ENCODE peak calls at places on chromosomes 12 and 14, in nine cellular contexts. One of them, this sample, is unnamed.

GRCh38 chr14:94769413-94770250 is at the start of gene GSC:
- DNase-seq in small intestine: no peak
- DNase-seq in DMS153: no peak
- DNase-seq in NCI-H748 treated with DMSO at 0.1 percent for 48 hours: peak
- DNase-seq in activated T-cell treated with anti-CD3 and anti-CD28 coated beads, Interleukin-2, amount 50 U/mL, for 72 hours: peak
- DNase-seq in stimulated activated CD4-positive, alpha-beta T cell treated with anti-CD3 and anti-CD28 coated beads, Interleukin-4, amount 100 ng/mL, for 48 hours: peak
- DNase-seq in fibroblast of the conjunctiva: no peak
- DNase-seq in cardiac fibroblast: peak
- DNase-seq in RPMI7951: peak
- DNase-seq in this sample: peak

GRCh38 chr12:10661338-10661737 is 12.5 kb downstream of the STYK1 start:
- DNase-seq in small intestine: peak
- DNase-seq in DMS153: no peak
- DNase-seq in NCI-H748 treated with DMSO at 0.1 percent for 48 hours: no peak
- DNase-seq in activated T-cell treated with anti-CD3 and anti-CD28 coated beads, Interleukin-2, amount 50 U/mL, for 72 hours: no peak
- DNase-seq in stimulated activated CD4-positive, alpha-beta T cell treated with anti-CD3 and anti-CD28 coated beads, Interleukin-4, amount 100 ng/mL, for 48 hours: no peak
- DNase-seq in fibroblast of the conjunctiva: no peak
- DNase-seq in cardiac fibroblast: no peak
- DNase-seq in RPMI7951: peak
- DNase-seq in this sample: no peak

GRCh38 chr12:107884769-107885694 is 110.5 kb downstream of the ASCL4 start:
- DNase-seq in small intestine: peak
- DNase-seq in DMS153: peak
- DNase-seq in NCI-H748 treated with DMSO at 0.1 percent for 48 hours: peak
- DNase-seq in activated T-cell treated with anti-CD3 and anti-CD28 coated beads, Interleukin-2, amount 50 U/mL, for 72 hours: peak
- DNase-seq in stimulated activated CD4-positive, alpha-beta T cell treated with anti-CD3 and anti-CD28 coated beads, Interleukin-4, amount 100 ng/mL, for 48 hours: peak
- DNase-seq in fibroblast of the conjunctiva: peak
- DNase-seq in cardiac fibroblast: peak
- DNase-seq in RPMI7951: peak
- DNase-seq in this sample: peak

GRCh38 chr12:32476446-32476845 is 77.1 kb downstream of the FGD4 start:
- DNase-seq in small intestine: no peak
- DNase-seq in DMS153: no peak
- DNase-seq in NCI-H748 treated with DMSO at 0.1 percent for 48 hours: no peak
- DNase-seq in activated T-cell treated with anti-CD3 and anti-CD28 coated beads, Interleukin-2, amount 50 U/mL, for 72 hours: no peak
- DNase-seq in stimulated activated CD4-positive, alpha-beta T cell treated with anti-CD3 and anti-CD28 coated beads, Interleukin-4, amount 100 ng/mL, for 48 hours: no peak
- DNase-seq in fibroblast of the conjunctiva: no peak
- DNase-seq in cardiac fibroblast: no peak
- DNase-seq in RPMI7951: no peak
- DNase-seq in this sample: no peak

GRCh38 chr12:53244337-53244736 is 12.3 kb upstream of the RARG start:
- DNase-seq in small intestine: no peak
- DNase-seq in DMS153: no peak
- DNase-seq in NCI-H748 treated with DMSO at 0.1 percent for 48 hours: no peak
- DNase-seq in activated T-cell treated with anti-CD3 and anti-CD28 coated beads, Interleukin-2, amount 50 U/mL, for 72 hours: no peak
- DNase-seq in stimulated activated CD4-positive, alpha-beta T cell treated with anti-CD3 and anti-CD28 coated beads, Interleukin-4, amount 100 ng/mL, for 48 hours: no peak
- DNase-seq in fibroblast of the conjunctiva: no peak
- DNase-seq in cardiac fibroblast: no peak
- DNase-seq in RPMI7951: no peak
- DNase-seq in this sample: no peak

GRCh38 chr12:4052691-4053090 is 179.5 kb upstream of the PARP11 start:
- DNase-seq in small intestine: no peak
- DNase-seq in DMS153: no peak
- DNase-seq in NCI-H748 treated with DMSO at 0.1 percent for 48 hours: no peak
- DNase-seq in activated T-cell treated with anti-CD3 and anti-CD28 coated beads, Interleukin-2, amount 50 U/mL, for 72 hours: no peak
- DNase-seq in stimulated activated CD4-positive, alpha-beta T cell treated with anti-CD3 and anti-CD28 coated beads, Interleukin-4, amount 100 ng/mL, for 48 hours: no peak
- DNase-seq in fibroblast of the conjunctiva: no peak
- DNase-seq in cardiac fibroblast: no peak
- DNase-seq in RPMI7951: no peak
- DNase-seq in this sample: peak

GRCh38 chr12:31536672-31537071 is 54.3 kb downstream of the DENND5B start:
- DNase-seq in small intestine: no peak
- DNase-seq in DMS153: no peak
- DNase-seq in NCI-H748 treated with DMSO at 0.1 percent for 48 hours: no peak
- DNase-seq in activated T-cell treated with anti-CD3 and anti-CD28 coated beads, Interleukin-2, amount 50 U/mL, for 72 hours: no peak
- DNase-seq in stimulated activated CD4-positive, alpha-beta T cell treated with anti-CD3 and anti-CD28 coated beads, Interleukin-4, amount 100 ng/mL, for 48 hours: no peak
- DNase-seq in fibroblast of the conjunctiva: peak
- DNase-seq in cardiac fibroblast: peak
- DNase-seq in RPMI7951: no peak
- DNase-seq in this sample: no peak

GRCh38 chr14:101558739-101559240 is 2.5 kb upstream of the DIO3 start:
- DNase-seq in small intestine: no peak
- DNase-seq in DMS153: no peak
- DNase-seq in NCI-H748 treated with DMSO at 0.1 percent for 48 hours: no peak
- DNase-seq in activated T-cell treated with anti-CD3 and anti-CD28 coated beads, Interleukin-2, amount 50 U/mL, for 72 hours: no peak
- DNase-seq in stimulated activated CD4-positive, alpha-beta T cell treated with anti-CD3 and anti-CD28 coated beads, Interleukin-4, amount 100 ng/mL, for 48 hours: no peak
- DNase-seq in fibroblast of the conjunctiva: no peak
- DNase-seq in cardiac fibroblast: no peak
- DNase-seq in RPMI7951: no peak
- DNase-seq in this sample: no peak

GRCh38 chr12:1256285-1256684 is 265.3 kb downstream of the ERC1 start:
- DNase-seq in small intestine: no peak
- DNase-seq in DMS153: no peak
- DNase-seq in NCI-H748 treated with DMSO at 0.1 percent for 48 hours: no peak
- DNase-seq in activated T-cell treated with anti-CD3 and anti-CD28 coated beads, Interleukin-2, amount 50 U/mL, for 72 hours: no peak
- DNase-seq in stimulated activated CD4-positive, alpha-beta T cell treated with anti-CD3 and anti-CD28 coated beads, Interleukin-4, amount 100 ng/mL, for 48 hours: no peak
- DNase-seq in fibroblast of the conjunctiva: no peak
- DNase-seq in cardiac fibroblast: no peak
- DNase-seq in RPMI7951: no peak
- DNase-seq in this sample: no peak

GRCh38 chr14:106308839-106309389 is 782.5 kb downstream of the TMEM121 start:
- DNase-seq in small intestine: peak
- DNase-seq in DMS153: no peak
- DNase-seq in NCI-H748 treated with DMSO at 0.1 percent for 48 hours: no peak
- DNase-seq in activated T-cell treated with anti-CD3 and anti-CD28 coated beads, Interleukin-2, amount 50 U/mL, for 72 hours: peak
- DNase-seq in stimulated activated CD4-positive, alpha-beta T cell treated with anti-CD3 and anti-CD28 coated beads, Interleukin-4, amount 100 ng/mL, for 48 hours: peak
- DNase-seq in fibroblast of the conjunctiva: no peak
- DNase-seq in cardiac fibroblast: no peak
- DNase-seq in RPMI7951: no peak
- DNase-seq in this sample: no peak

GRCh38 chr14:79161576-79161975 is 991.4 kb downstream of the NRXN3 start:
- DNase-seq in small intestine: no peak
- DNase-seq in DMS153: no peak
- DNase-seq in NCI-H748 treated with DMSO at 0.1 percent for 48 hours: no peak
- DNase-seq in activated T-cell treated with anti-CD3 and anti-CD28 coated beads, Interleukin-2, amount 50 U/mL, for 72 hours: no peak
- DNase-seq in stimulated activated CD4-positive, alpha-beta T cell treated with anti-CD3 and anti-CD28 coated beads, Interleukin-4, amount 100 ng/mL, for 48 hours: no peak
- DNase-seq in fibroblast of the conjunctiva: no peak
- DNase-seq in cardiac fibroblast: peak
- DNase-seq in RPMI7951: no peak
- DNase-seq in this sample: peak

GRCh38 chr14:103709814-103710213 is 5.4 kb downstream of the XRCC3 start:
- DNase-seq in small intestine: no peak
- DNase-seq in DMS153: no peak
- DNase-seq in NCI-H748 treated with DMSO at 0.1 percent for 48 hours: no peak
- DNase-seq in activated T-cell treated with anti-CD3 and anti-CD28 coated beads, Interleukin-2, amount 50 U/mL, for 72 hours: no peak
- DNase-seq in stimulated activated CD4-positive, alpha-beta T cell treated with anti-CD3 and anti-CD28 coated beads, Interleukin-4, amount 100 ng/mL, for 48 hours: no peak
- DNase-seq in fibroblast of the conjunctiva: no peak
- DNase-seq in cardiac fibroblast: no peak
- DNase-seq in RPMI7951: no peak
- DNase-seq in this sample: no peak

GRCh38 chr12:121301876-121302275 is 5.4 kb upstream of the CAMKK2 start:
- DNase-seq in small intestine: no peak
- DNase-seq in DMS153: no peak
- DNase-seq in NCI-H748 treated with DMSO at 0.1 percent for 48 hours: no peak
- DNase-seq in activated T-cell treated with anti-CD3 and anti-CD28 coated beads, Interleukin-2, amount 50 U/mL, for 72 hours: no peak
- DNase-seq in stimulated activated CD4-positive, alpha-beta T cell treated with anti-CD3 and anti-CD28 coated beads, Interleukin-4, amount 100 ng/mL, for 48 hours: no peak
- DNase-seq in fibroblast of the conjunctiva: no peak
- DNase-seq in cardiac fibroblast: no peak
- DNase-seq in RPMI7951: no peak
- DNase-seq in this sample: no peak

GRCh38 chr12:3284411-3284810 is 206.6 kb upstream of the PRMT8 start:
- DNase-seq in small intestine: no peak
- DNase-seq in DMS153: no peak
- DNase-seq in NCI-H748 treated with DMSO at 0.1 percent for 48 hours: no peak
- DNase-seq in activated T-cell treated with anti-CD3 and anti-CD28 coated beads, Interleukin-2, amount 50 U/mL, for 72 hours: no peak
- DNase-seq in stimulated activated CD4-positive, alpha-beta T cell treated with anti-CD3 and anti-CD28 coated beads, Interleukin-4, amount 100 ng/mL, for 48 hours: no peak
- DNase-seq in fibroblast of the conjunctiva: no peak
- DNase-seq in cardiac fibroblast: no peak
- DNase-seq in RPMI7951: no peak
- DNase-seq in this sample: no peak

GRCh38 chr14:84749191-84749945 is 780.6 kb upstream of the FLRT2 start:
- DNase-seq in small intestine: no peak
- DNase-seq in DMS153: no peak
- DNase-seq in NCI-H748 treated with DMSO at 0.1 percent for 48 hours: no peak
- DNase-seq in activated T-cell treated with anti-CD3 and anti-CD28 coated beads, Interleukin-2, amount 50 U/mL, for 72 hours: no peak
- DNase-seq in stimulated activated CD4-positive, alpha-beta T cell treated with anti-CD3 and anti-CD28 coated beads, Interleukin-4, amount 100 ng/mL, for 48 hours: no peak
- DNase-seq in fibroblast of the conjunctiva: no peak
- DNase-seq in cardiac fibroblast: no peak
- DNase-seq in RPMI7951: no peak
- DNase-seq in this sample: no peak

GRCh38 chr12:7959278-7960063 is 23.5 kb upstream of the SLC2A3 start:
- DNase-seq in small intestine: peak
- DNase-seq in DMS153: peak
- DNase-seq in NCI-H748 treated with DMSO at 0.1 percent for 48 hours: no peak
- DNase-seq in activated T-cell treated with anti-CD3 and anti-CD28 coated beads, Interleukin-2, amount 50 U/mL, for 72 hours: peak
- DNase-seq in stimulated activated CD4-positive, alpha-beta T cell treated with anti-CD3 and anti-CD28 coated beads, Interleukin-4, amount 100 ng/mL, for 48 hours: no peak
- DNase-seq in fibroblast of the conjunctiva: no peak
- DNase-seq in cardiac fibroblast: peak
- DNase-seq in RPMI7951: peak
- DNase-seq in this sample: peak

GRCh38 chr14:101128478-101129450 is 225.2 kb upstream of the RTL1 start:
- DNase-seq in small intestine: no peak
- DNase-seq in DMS153: no peak
- DNase-seq in NCI-H748 treated with DMSO at 0.1 percent for 48 hours: no peak
- DNase-seq in activated T-cell treated with anti-CD3 and anti-CD28 coated beads, Interleukin-2, amount 50 U/mL, for 72 hours: no peak
- DNase-seq in stimulated activated CD4-positive, alpha-beta T cell treated with anti-CD3 and anti-CD28 coated beads, Interleukin-4, amount 100 ng/mL, for 48 hours: no peak
- DNase-seq in fibroblast of the conjunctiva: no peak
- DNase-seq in cardiac fibroblast: no peak
- DNase-seq in RPMI7951: no peak
- DNase-seq in this sample: peak